ENCODE peak calls at places on chromosomes 2 and 18, in five cellular contexts. One of them, this sample, is unnamed.

GRCh38 chr2:164879901-164880535 is 38.4 kb upstream of the COBLL1 start:
- DNase-seq in stimulated activated CD4-positive, alpha-beta T cell treated with anti-CD3 and anti-CD28 coated beads, TNF-alpha, amount 100 ng/mL, for 1 hour: no peak
- DNase-seq in EL: peak
- DNase-seq in NAMALWA: no peak
- DNase-seq in activated CD4-positive, alpha-beta T cell treated with anti-CD3 and anti-CD28 coated beads for 36 hours: no peak
- DNase-seq in this sample: no peak

GRCh38 chr2:99524056-99524455 is 34.2 kb upstream of the REV1 start:
- DNase-seq in stimulated activated CD4-positive, alpha-beta T cell treated with anti-CD3 and anti-CD28 coated beads, TNF-alpha, amount 100 ng/mL, for 1 hour: no peak
- DNase-seq in EL: no peak
- DNase-seq in NAMALWA: no peak
- DNase-seq in activated CD4-positive, alpha-beta T cell treated with anti-CD3 and anti-CD28 coated beads for 36 hours: no peak
- DNase-seq in this sample: no peak

GRCh38 chr2:25349397-25349796 is 7.7 kb upstream of the DNMT3A start:
- DNase-seq in stimulated activated CD4-positive, alpha-beta T cell treated with anti-CD3 and anti-CD28 coated beads, TNF-alpha, amount 100 ng/mL, for 1 hour: no peak
- DNase-seq in EL: peak
- DNase-seq in NAMALWA: no peak
- DNase-seq in activated CD4-positive, alpha-beta T cell treated with anti-CD3 and anti-CD28 coated beads for 36 hours: no peak
- DNase-seq in this sample: no peak

GRCh38 chr2:144432014-144432413 is 87.9 kb downstream of the ZEB2 start:
- DNase-seq in stimulated activated CD4-positive, alpha-beta T cell treated with anti-CD3 and anti-CD28 coated beads, TNF-alpha, amount 100 ng/mL, for 1 hour: no peak
- DNase-seq in NAMALWA: no peak
- DNase-seq in activated CD4-positive, alpha-beta T cell treated with anti-CD3 and anti-CD28 coated beads for 36 hours: no peak
- DNase-seq in EL: no peak
- DNase-seq in this sample: no peak

GRCh38 chr2:46335404-46335965 is 38.3 kb downstream of the EPAS1 start:
- DNase-seq in activated CD4-positive, alpha-beta T cell treated with anti-CD3 and anti-CD28 coated beads for 36 hours: no peak
- DNase-seq in stimulated activated CD4-positive, alpha-beta T cell treated with anti-CD3 and anti-CD28 coated beads, TNF-alpha, amount 100 ng/mL, for 1 hour: no peak
- DNase-seq in NAMALWA: no peak
- DNase-seq in EL: peak
- DNase-seq in this sample: no peak

GRCh38 chr18:24878289-24878688 is 417.9 kb downstream of the HRH4 start:
- DNase-seq in activated CD4-positive, alpha-beta T cell treated with anti-CD3 and anti-CD28 coated beads for 36 hours: no peak
- DNase-seq in NAMALWA: peak
- DNase-seq in EL: peak
- DNase-seq in stimulated activated CD4-positive, alpha-beta T cell treated with anti-CD3 and anti-CD28 coated beads, TNF-alpha, amount 100 ng/mL, for 1 hour: no peak
- DNase-seq in this sample: peak

GRCh38 chr2:165725421-165725820 is 68.6 kb downstream of the GALNT3 start:
- DNase-seq in activated CD4-positive, alpha-beta T cell treated with anti-CD3 and anti-CD28 coated beads for 36 hours: no peak
- DNase-seq in NAMALWA: no peak
- DNase-seq in EL: peak
- DNase-seq in stimulated activated CD4-positive, alpha-beta T cell treated with anti-CD3 and anti-CD28 coated beads, TNF-alpha, amount 100 ng/mL, for 1 hour: no peak
- DNase-seq in this sample: no peak

GRCh38 chr2:10236571-10237391 is 65.9 kb upstream of the HPCAL1 start:
- DNase-seq in stimulated activated CD4-positive, alpha-beta T cell treated with anti-CD3 and anti-CD28 coated beads, TNF-alpha, amount 100 ng/mL, for 1 hour: no peak
- DNase-seq in EL: no peak
- DNase-seq in activated CD4-positive, alpha-beta T cell treated with anti-CD3 and anti-CD28 coated beads for 36 hours: no peak
- DNase-seq in NAMALWA: no peak
- DNase-seq in this sample: no peak

GRCh38 chr2:16359961-16360360 is 305.7 kb downstream of the CYRIA start:
- DNase-seq in activated CD4-positive, alpha-beta T cell treated with anti-CD3 and anti-CD28 coated beads for 36 hours: no peak
- DNase-seq in NAMALWA: no peak
- DNase-seq in EL: no peak
- DNase-seq in stimulated activated CD4-positive, alpha-beta T cell treated with anti-CD3 and anti-CD28 coated beads, TNF-alpha, amount 100 ng/mL, for 1 hour: no peak
- DNase-seq in this sample: no peak

GRCh38 chr2:27042159-27042661 is 9.3 kb upstream of the AGBL5 start:
- DNase-seq in stimulated activated CD4-positive, alpha-beta T cell treated with anti-CD3 and anti-CD28 coated beads, TNF-alpha, amount 100 ng/mL, for 1 hour: no peak
- DNase-seq in EL: no peak
- DNase-seq in NAMALWA: peak
- DNase-seq in activated CD4-positive, alpha-beta T cell treated with anti-CD3 and anti-CD28 coated beads for 36 hours: no peak
- DNase-seq in this sample: no peak

GRCh38 chr2:183993052-183993451 is 605.3 kb upstream of the ZNF804A start:
- DNase-seq in activated CD4-positive, alpha-beta T cell treated with anti-CD3 and anti-CD28 coated beads for 36 hours: no peak
- DNase-seq in EL: no peak
- DNase-seq in NAMALWA: no peak
- DNase-seq in stimulated activated CD4-positive, alpha-beta T cell treated with anti-CD3 and anti-CD28 coated beads, TNF-alpha, amount 100 ng/mL, for 1 hour: no peak
- DNase-seq in this sample: no peak

GRCh38 chr2:26542194-26542455 is 64.2 kb upstream of the OTOF start:
- DNase-seq in stimulated activated CD4-positive, alpha-beta T cell treated with anti-CD3 and anti-CD28 coated beads, TNF-alpha, amount 100 ng/mL, for 1 hour: no peak
- DNase-seq in activated CD4-positive, alpha-beta T cell treated with anti-CD3 and anti-CD28 coated beads for 36 hours: no peak
- DNase-seq in EL: no peak
- DNase-seq in NAMALWA: no peak
- DNase-seq in this sample: no peak

GRCh38 chr2:25276569-25277465 is 64.9 kb downstream of the DNMT3A start:
- DNase-seq in stimulated activated CD4-positive, alpha-beta T cell treated with anti-CD3 and anti-CD28 coated beads, TNF-alpha, amount 100 ng/mL, for 1 hour: peak
- DNase-seq in activated CD4-positive, alpha-beta T cell treated with anti-CD3 and anti-CD28 coated beads for 36 hours: peak
- DNase-seq in NAMALWA: peak
- DNase-seq in EL: peak
- DNase-seq in this sample: no peak

This sample was measured in Kasumi-1.